ENCODE peak calls at places on chromosome 17, in five cellular contexts. A is epithelial cell of esophagus, P is kidney, S is suprapubic skin, U is GM06990. M is an unnamed sample.

GRCh38 chr17:32192379-32192778 is 50.1 kb downstream of the RHOT1 start:
- DNase-seq in A (no peak), P (no peak), S (no peak), U (no peak), M (peak; percentile 43)

GRCh38 chr17:57453841-57454240 is 197.5 kb downstream of the MSI2 start:
- DNase-seq in A (no peak), P (peak; percentile 25), S (no peak), U (no peak), M (no peak)

GRCh38 chr17:35896011-35896587 is 15.9 kb upstream of the CCL5 start:
- DNase-seq in A (no peak), P (no peak), S (no peak), U (peak; percentile 50), M (no peak)

GRCh38 chr17:58305626-58306025 is 23.0 kb downstream of the TSPOAP1 start:
- DNase-seq in A (no peak), P (peak; percentile 47), S (no peak), U (no peak), M (no peak)

GRCh38 chr17:46071796-46072195 is 72.7 kb downstream of the STH start:
- DNase-seq in A (no peak), P (no peak), S (no peak), U (no peak), M (no peak)

GRCh38 chr17:2020721-2021120 is 4.4 kb downstream of the RTN4RL1 start:
- DNase-seq in A (no peak), P (no peak), S (no peak), U (no peak), M (no peak)

GRCh38 chr17:63519972-63520882 is 2.9 kb upstream of the KCNH6 start:
- DNase-seq in A (no peak), P (no peak), S (no peak), U (no peak), M (no peak)

GRCh38 chr17:1159781-1160180 is 20.0 kb downstream of the ABR start:
- DNase-seq in A (no peak), P (no peak), S (no peak), U (no peak), M (no peak)

GRCh38 chr17:17772231-17772630 is 64.6 kb downstream of the SREBF1 start:
- DNase-seq in A (no peak), P (no peak), S (no peak), U (no peak), M (no peak)

GRCh38 chr17:75693500-75694481 is 26.7 kb downstream of the SAP30BP start:
- DNase-seq in A (peak; percentile 69), P (peak; percentile 92), S (peak; percentile 96), U (no peak), M (peak; percentile 94)

GRCh38 chr17:68679882-68680281 is 78.7 kb upstream of the FAM20A start:
- DNase-seq in A (no peak), P (no peak), S (no peak), U (no peak), M (no peak)

GRCh38 chr17:40122466-40122943 is 734 bp downstream of the MSL1 start:
- DNase-seq in A (peak; percentile 53), P (peak; percentile 86), S (peak; percentile 84), U (peak; percentile 72), M (no peak)

GRCh38 chr17:12320286-12320685 is 299.6 kb downstream of the MAP2K4 start:
- DNase-seq in A (no peak), P (no peak), S (no peak), U (no peak), M (peak; percentile 48)

GRCh38 chr17:77326636-77327035 is 185.9 kb downstream of the SEC14L1 start:
- DNase-seq in A (no peak), P (no peak), S (peak; percentile 50), U (no peak), M (no peak)

GRCh38 chr17:29133146-29133713 is 47.0 kb downstream of the MYO18A start:
- DNase-seq in A (no peak), P (no peak), S (no peak), U (no peak), M (peak; percentile 71)

GRCh38 chr17:32720671-32721070 is 156.3 kb downstream of the MYO1D start:
- DNase-seq in A (no peak), P (no peak), S (no peak), U (no peak), M (no peak)

GRCh38 chr17:36124879-36125824 is 21.5 kb downstream of the CCL4 start:
- DNase-seq in A (no peak), P (no peak), S (no peak), U (no peak), M (no peak)

GRCh38 chr17:28396635-28397239 is 9.3 kb downstream of the SLC46A1 start:
- DNase-seq in A (no peak), P (no peak), S (no peak), U (no peak), M (no peak)

GRCh38 chr17:68512967-68513474 is 791 bp downstream of the PRKAR1A start:
- DNase-seq in A (peak; percentile 48), P (no peak), S (no peak), U (no peak), M (peak; percentile 55)

GRCh38 chr17:38921756-38922411 is 3.5 kb upstream of the LASP1NB start:
- DNase-seq in A (no peak), P (peak; percentile 44), S (no peak), U (no peak), M (no peak)

GRCh38 chr17:83156408-83156807 is 77.0 kb downstream of the METRNL start:
- DNase-seq in A (no peak), P (no peak), S (no peak), U (no peak), M (no peak)

GRCh38 chr17:7889166-7889584 is 586 bp downstream of the CHD3 start:
- DNase-seq in A (peak; percentile 77), P (peak; percentile 98), S (peak; percentile 97), U (no peak), M (peak; percentile 85)

GRCh38 chr17:17236295-17237025 is 508 bp downstream of the FLCN start:
- DNase-seq in A (peak; percentile 42), P (no peak), S (no peak), U (no peak), M (peak; percentile 33)

GRCh38 chr17:77453613-77454559 is 313.1 kb downstream of the SEC14L1 start:
- DNase-seq in A (peak; percentile 86), P (no peak), S (no peak), U (peak; percentile 72), M (no peak)

GRCh38 chr17:45759761-45760160 is 24.4 kb upstream of the CRHR1 start:
- DNase-seq in A (no peak), P (peak; percentile 0), S (no peak), U (no peak), M (no peak)

GRCh38 chr17:77919276-77919675 is 39.2 kb upstream of the TNRC6C start:
- DNase-seq in A (no peak), P (no peak), S (no peak), U (no peak), M (no peak)

GRCh38 chr17:951388-952132 is 28.0 kb downstream of the NXN start:
- DNase-seq in A (peak; percentile 63), P (peak; percentile 88), S (no peak), U (no peak), M (peak; percentile 92)

GRCh38 chr17:4358154-4358553 is 8.3 kb downstream of the UBE2G1 start:
- DNase-seq in A (peak; percentile 47), P (no peak), S (peak; percentile 3), U (no peak), M (no peak)

GRCh38 chr17:48163809-48164208 is 56.2 kb downstream of the SNX11 start:
- DNase-seq in A (no peak), P (no peak), S (no peak), U (no peak), M (no peak)
- TF ChIP-seq CTCF in A (no peak), P (no peak), S (no peak), U (no peak), M (peak; percentile 20)

DNA sequence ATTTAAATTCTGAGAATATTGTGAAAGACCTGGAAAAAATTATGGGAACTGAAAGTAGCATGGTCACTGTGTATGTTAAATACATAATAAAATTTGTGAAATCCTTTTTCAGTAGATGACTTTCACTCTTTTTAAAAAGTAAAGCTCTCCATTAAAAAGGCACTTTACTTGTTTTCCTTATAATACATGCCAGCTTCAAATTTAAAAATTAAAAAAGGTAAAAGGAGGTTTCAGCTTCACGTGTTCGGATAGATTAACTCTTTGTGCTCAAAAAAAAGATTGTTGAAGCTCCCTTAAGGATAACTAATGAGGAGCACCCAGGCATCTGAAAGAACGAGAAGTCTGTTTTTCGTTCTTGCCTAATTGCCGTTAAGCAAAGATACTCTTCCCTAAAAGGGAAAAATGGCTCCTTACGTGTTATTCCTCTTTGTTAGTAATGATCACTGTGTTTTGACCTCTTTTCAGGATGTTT is 87.8 kb downstream of the TUBD1 start:
- DNase-seq in A (no peak), P (no peak), S (no peak), U (no peak), M (no peak)
- H3K4me3 ChIP-seq in A (no peak overlapping the region), P (no peak overlapping the region), S (peak overlapping the region; percentile 20), U (no peak overlapping the region), M (no peak overlapping the region)

DNA sequence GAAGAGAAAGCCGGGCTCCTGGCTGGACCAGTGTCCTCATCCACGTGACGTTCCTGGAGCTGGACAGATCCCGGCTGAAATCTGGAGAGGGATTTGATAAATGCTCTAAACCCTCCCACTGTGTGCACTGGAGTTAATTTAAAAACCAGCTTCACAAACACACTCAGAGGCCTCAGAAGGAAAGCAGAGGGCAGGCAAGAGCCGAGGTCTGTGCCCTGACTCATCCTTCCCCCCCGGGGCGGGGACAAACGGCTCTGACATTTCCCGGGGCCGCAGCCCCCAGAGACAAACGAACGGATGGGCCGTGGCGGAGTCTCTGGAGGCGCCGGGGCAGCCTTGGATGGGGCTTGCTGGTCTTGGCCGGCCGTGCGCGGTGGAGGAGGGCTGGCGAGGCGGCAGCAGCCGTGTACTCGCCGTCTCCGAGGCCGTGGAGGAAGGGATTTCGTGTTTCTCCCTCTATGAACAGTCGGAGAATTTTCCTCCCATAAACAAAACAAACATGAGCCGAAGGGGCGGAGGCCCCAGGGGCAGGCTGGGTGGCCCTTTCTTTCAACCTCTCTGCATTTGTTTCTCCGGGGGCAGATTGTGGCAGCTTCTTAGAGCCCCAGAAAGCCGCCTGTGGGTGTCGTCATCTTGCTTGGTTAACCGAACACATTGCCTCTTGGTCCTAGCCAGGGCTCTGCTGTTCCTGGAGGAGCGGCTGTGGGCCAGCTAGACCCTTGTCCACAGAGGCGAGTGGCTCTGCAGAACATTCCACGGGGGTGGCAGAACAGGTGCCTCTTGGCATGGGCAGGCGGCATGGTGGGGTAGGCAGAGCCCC is 94.3 kb downstream of the NTN1 start:
- DNase-seq in A (no peak), P (peak; percentile 86), S (peak; percentile 85), U (no peak), M (peak; percentile 65)
- TF ChIP-seq CTCF in A (no peak), P (no peak), S (peak; percentile 14), U (no peak), M (peak; percentile 22)

DNA sequence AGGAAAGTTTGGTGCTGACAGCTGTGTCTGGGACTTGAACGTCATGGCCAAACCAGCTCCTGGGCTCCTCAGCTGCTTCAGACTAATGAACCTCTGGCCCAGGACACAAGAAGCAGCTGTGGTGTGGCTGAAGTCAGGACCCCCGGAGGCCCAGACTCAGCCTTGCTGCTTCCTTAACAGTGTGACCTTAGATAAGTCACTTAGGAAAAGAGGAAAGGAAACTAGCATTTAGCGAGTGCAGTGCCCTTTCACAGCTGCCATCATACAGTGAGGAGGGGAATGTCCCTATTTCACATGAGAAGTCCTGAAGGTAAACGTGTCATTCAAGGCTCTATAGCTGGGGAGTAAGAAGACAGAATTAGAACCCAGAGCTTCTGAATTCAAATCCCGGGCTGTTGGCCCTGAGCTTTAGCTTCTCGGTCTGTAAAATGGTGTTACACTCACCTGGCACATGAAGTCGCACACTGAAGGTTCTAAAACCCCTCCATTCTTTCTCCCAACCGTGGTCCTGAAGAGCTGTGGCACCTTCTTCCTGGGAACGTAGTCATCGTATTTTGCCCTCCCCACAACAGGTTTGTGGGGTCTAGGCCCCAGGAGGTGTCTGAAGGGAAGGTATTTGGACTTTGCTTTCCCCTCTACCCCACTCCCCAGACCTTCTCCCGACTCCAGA is 910 bp upstream of the RAMP2 start:
- DNase-seq in A (no peak), P (no peak), S (no peak), U (no peak), M (no peak)
- H3K4me3 ChIP-seq in A (no peak overlapping the region), P (peak overlapping the region; percentile 36), S (peak overlapping the region; percentile 63), U (no peak overlapping the region), M (no peak overlapping the region)

GRCh38 chr17:82003411-82004381 is 19.0 kb downstream of the CENPX start:
- DNase-seq in A (peak; percentile 96), P (peak; percentile 95), S (no peak), U (no peak), M (peak; percentile 97)
- TF ChIP-seq CTCF in A (no peak), P (no peak), S (no peak), U (no peak), M (no peak)

M was measured in astrocyte of the spinal cord.